ENCODE peak calls at places on chromosomes 6 and 20, in four cellular contexts. One of them, this sample, is unnamed.

GRCh38 chr6:75207211-75207984 is 1.5 kb upstream of the COL12A1 start:
- DNase-seq in transverse colon: no peak
- DNase-seq in IMR-90: peak; percentile 42
- DNase-seq in stomach: no peak
- DNase-seq in this sample: peak; percentile 36

GRCh38 chr20:24677626-24678328 is 208.3 kb downstream of the SYNDIG1 start:
- DNase-seq in stomach: no peak
- DNase-seq in IMR-90: no peak
- DNase-seq in transverse colon: no peak
- DNase-seq in this sample: no peak

GRCh38 chr6:12335717-12336116 is 45.6 kb downstream of the EDN1 start:
- DNase-seq in IMR-90: no peak
- DNase-seq in transverse colon: no peak
- DNase-seq in stomach: no peak
- DNase-seq in this sample: no peak

GRCh38 chr6:45495404-45496084 is 117.8 kb upstream of the SUPT3H start:
- DNase-seq in stomach: no peak
- DNase-seq in transverse colon: no peak
- DNase-seq in IMR-90: no peak
- DNase-seq in this sample: no peak

GRCh38 chr6:139751179-139751578 is 376.7 kb upstream of the CITED2 start:
- DNase-seq in IMR-90: peak; percentile 41
- DNase-seq in transverse colon: no peak
- DNase-seq in stomach: no peak
- DNase-seq in this sample: no peak

GRCh38 chr20:33664762-33665144 is 2.0 kb upstream of the ACTL10 start:
- DNase-seq in transverse colon: no peak
- DNase-seq in stomach: no peak
- DNase-seq in IMR-90: no peak
- DNase-seq in this sample: peak; percentile 36

GRCh38 chr6:111478064-111478476 is 4.9 kb downstream of the REV3L start:
- DNase-seq in stomach: no peak
- DNase-seq in transverse colon: no peak
- DNase-seq in IMR-90: peak; percentile 55
- DNase-seq in this sample: no peak

GRCh38 chr20:4808872-4809271 is 87.2 kb downstream of the PRND start:
- DNase-seq in stomach: no peak
- DNase-seq in transverse colon: no peak
- DNase-seq in IMR-90: peak; percentile 21
- DNase-seq in this sample: no peak

GRCh38 chr6:35729349-35729678 is 7.5 kb upstream of the ARMC12 start:
- DNase-seq in transverse colon: no peak
- DNase-seq in stomach: no peak
- DNase-seq in IMR-90: no peak
- DNase-seq in this sample: no peak
- H3K4me3 ChIP-seq in transverse colon: no peak overlapping the region
- H3K4me3 ChIP-seq in stomach: no peak overlapping the region
- H3K4me3 ChIP-seq in IMR-90: no peak overlapping the region
- H3K4me3 ChIP-seq in this sample: no peak overlapping the region

DNA sequence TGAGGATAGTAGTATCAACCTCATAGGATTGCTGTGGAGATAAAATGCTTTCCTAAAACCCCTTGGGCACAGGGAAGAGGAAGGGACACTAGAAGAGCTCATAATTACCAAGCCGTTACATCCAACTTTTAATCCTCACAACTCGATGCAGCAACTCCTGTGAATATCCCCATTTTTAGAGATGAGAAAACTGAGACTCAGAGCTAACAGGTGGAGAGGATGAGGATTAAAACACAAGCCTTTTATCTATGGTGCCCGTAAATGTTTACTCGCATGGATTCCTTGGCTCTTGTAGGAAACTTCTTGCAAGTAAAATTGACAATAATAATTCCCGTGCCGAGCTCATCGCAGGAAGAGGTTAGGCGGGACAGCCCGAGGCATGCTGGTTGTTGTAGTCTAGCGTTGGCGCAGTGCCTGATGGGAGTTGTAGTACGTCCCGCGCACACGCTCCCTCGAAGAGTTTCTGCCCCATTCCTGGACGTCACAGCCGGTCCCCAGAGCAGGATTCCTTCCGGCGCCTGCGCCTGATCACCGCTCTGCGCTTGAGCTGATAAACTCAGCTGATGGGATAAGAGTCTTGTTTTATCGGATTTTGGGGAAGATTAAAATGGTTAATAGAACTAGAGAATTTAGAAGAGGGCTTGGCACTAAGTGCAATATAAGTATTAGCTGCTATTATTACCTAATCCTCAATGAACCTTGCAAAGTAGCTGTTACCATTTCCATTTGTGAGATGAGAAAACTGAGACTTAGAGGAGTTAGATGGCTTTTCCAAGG is 2.8 kb upstream of the UBE2V1 start:
- DNase-seq in IMR-90: peak; percentile 97
- DNase-seq in transverse colon: peak; percentile 98
- DNase-seq in stomach: peak; percentile 99
- DNase-seq in this sample: peak; percentile 98
- TF ChIP-seq POLR2A in IMR-90: no peak
- TF ChIP-seq POLR2A in transverse colon: no peak
- TF ChIP-seq POLR2A in stomach: no peak
- TF ChIP-seq POLR2A in this sample: no peak

DNA sequence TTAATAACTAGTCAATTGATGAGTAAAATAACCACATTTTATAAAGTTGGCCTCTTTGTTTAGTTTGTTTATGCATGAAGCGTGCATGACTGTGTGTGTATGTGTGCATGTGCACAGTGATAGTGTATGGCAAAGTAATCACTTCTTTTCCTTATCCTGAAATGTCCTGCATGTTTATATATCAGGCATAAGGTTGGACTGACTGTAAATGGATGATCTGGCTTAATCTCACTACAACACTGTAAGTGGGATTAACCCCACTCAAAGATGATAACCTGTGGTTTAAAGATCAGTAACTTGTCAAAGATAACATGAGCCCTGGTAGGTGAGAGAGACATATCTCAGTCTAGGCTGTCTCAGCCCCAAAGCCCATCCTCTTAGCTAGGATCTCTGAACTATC is 376.7 kb upstream of the TSHZ2 start:
- DNase-seq in IMR-90: no peak
- DNase-seq in stomach: no peak
- DNase-seq in transverse colon: no peak
- DNase-seq in this sample: no peak
- H3K27ac ChIP-seq in IMR-90: no peak overlapping the region
- H3K27ac ChIP-seq in stomach: no peak overlapping the region
- H3K27ac ChIP-seq in transverse colon: no peak overlapping the region
- H3K27ac ChIP-seq in this sample: no peak overlapping the region

DNA sequence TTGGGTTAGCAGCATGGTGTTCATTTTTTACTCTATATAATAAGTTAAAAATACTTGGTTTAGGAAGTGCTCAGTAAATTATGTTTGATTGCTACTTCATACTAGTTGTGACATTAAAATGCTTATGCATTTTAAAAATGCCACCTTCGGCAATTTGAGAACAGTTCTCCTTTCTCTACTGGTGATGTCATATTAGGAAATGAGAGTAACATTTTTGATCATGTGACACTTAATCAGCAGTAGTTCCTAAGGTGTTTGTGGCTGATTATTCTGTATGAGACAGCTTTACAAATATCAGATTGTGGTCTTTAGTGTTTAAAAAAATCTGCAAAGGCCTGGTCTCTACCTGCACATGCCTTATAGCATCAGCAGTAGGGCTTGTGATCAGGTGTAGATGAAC is 4.4 kb downstream of the GZF1 start:
- DNase-seq in IMR-90: no peak
- DNase-seq in stomach: no peak
- DNase-seq in transverse colon: no peak
- DNase-seq in this sample: no peak
- H3K4me3 ChIP-seq in IMR-90: no peak overlapping the region
- H3K4me3 ChIP-seq in stomach: no peak overlapping the region
- H3K4me3 ChIP-seq in transverse colon: no peak overlapping the region
- H3K4me3 ChIP-seq in this sample: no peak overlapping the region

GRCh38 chr20:46398963-46399362 is 7.5 kb downstream of the ELMO2 start:
- DNase-seq in transverse colon: no peak
- DNase-seq in IMR-90: no peak
- DNase-seq in stomach: no peak
- DNase-seq in this sample: no peak

GRCh38 chr20:46399401-46399800 is 7.0 kb downstream of the ELMO2 start:
- DNase-seq in stomach: no peak
- DNase-seq in transverse colon: no peak
- DNase-seq in IMR-90: no peak
- DNase-seq in this sample: no peak

GRCh38 chr20:46401478-46401860 is 4.9 kb downstream of the ELMO2 start:
- DNase-seq in stomach: no peak
- DNase-seq in IMR-90: no peak
- DNase-seq in transverse colon: no peak
- DNase-seq in this sample: no peak

GRCh38 chr20:46400828-46401477 is 5.5 kb downstream of the ELMO2 start:
- DNase-seq in stomach: no peak
- DNase-seq in transverse colon: no peak
- DNase-seq in IMR-90: peak; percentile 46
- DNase-seq in this sample: no peak

GRCh38 chr20:46400253-46400652 is 6.2 kb downstream of the ELMO2 start:
- DNase-seq in transverse colon: no peak
- DNase-seq in IMR-90: peak; percentile 80
- DNase-seq in stomach: no peak
- DNase-seq in this sample: no peak
- TF ChIP-seq POLR2A in transverse colon: no peak
- TF ChIP-seq POLR2A in IMR-90: no peak
- TF ChIP-seq POLR2A in stomach: no peak
- TF ChIP-seq POLR2A in this sample: no peak

DNA sequence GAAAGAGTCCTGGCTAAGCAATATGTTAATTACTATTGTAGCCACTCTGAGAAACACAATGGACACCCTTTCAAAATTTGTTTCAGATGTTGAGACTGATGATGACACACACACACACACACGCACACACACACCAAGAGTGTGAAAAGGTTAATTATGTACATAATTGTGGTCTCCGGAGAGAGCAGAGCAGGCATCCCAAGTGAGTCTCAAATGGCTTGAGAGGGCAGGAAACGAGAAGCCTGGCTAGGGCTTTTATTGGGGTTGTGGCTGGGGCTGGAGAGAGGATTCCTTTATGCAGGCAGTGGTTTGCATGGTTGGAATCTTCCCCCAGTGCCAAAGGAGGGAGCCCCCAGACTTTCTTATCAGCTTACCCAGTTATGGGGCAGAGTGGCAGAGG is 38.2 kb upstream of the NKX2-4 start:
- DNase-seq in IMR-90: no peak
- DNase-seq in stomach: no peak
- DNase-seq in transverse colon: no peak
- DNase-seq in this sample: no peak
- H3K27ac ChIP-seq in IMR-90: no peak overlapping the region
- H3K27ac ChIP-seq in stomach: no peak overlapping the region
- H3K27ac ChIP-seq in transverse colon: no peak overlapping the region
- H3K27ac ChIP-seq in this sample: no peak overlapping the region

GRCh38 chr6:11227698-11228097 is 4.8 kb downstream of the NEDD9 start:
- DNase-seq in stomach: no peak
- DNase-seq in IMR-90: no peak
- DNase-seq in transverse colon: no peak
- DNase-seq in this sample: no peak
- H3K4me3 ChIP-seq in stomach: peak overlapping the region; percentile 58
- H3K4me3 ChIP-seq in IMR-90: no peak overlapping the region
- H3K4me3 ChIP-seq in transverse colon: no peak overlapping the region
- H3K4me3 ChIP-seq in this sample: no peak overlapping the region

GRCh38 chr6:10529231-10529801 is 8.2 kb downstream of the GCNT2 start:
- DNase-seq in IMR-90: no peak
- DNase-seq in stomach: peak; percentile 71
- DNase-seq in transverse colon: no peak
- DNase-seq in this sample: no peak

GRCh38 chr6:10531942-10532341 is 10.8 kb downstream of the GCNT2 start:
- DNase-seq in IMR-90: no peak
- DNase-seq in stomach: no peak
- DNase-seq in transverse colon: no peak
- DNase-seq in this sample: no peak

GRCh38 chr6:10526156-10526555 is 5.0 kb downstream of the GCNT2 start:
- DNase-seq in stomach: no peak
- DNase-seq in transverse colon: no peak
- DNase-seq in IMR-90: no peak
- DNase-seq in this sample: no peak

GRCh38 chr6:10531513-10531912 is 10.4 kb downstream of the GCNT2 start:
- DNase-seq in IMR-90: no peak
- DNase-seq in stomach: no peak
- DNase-seq in transverse colon: no peak
- DNase-seq in this sample: no peak

GRCh38 chr6:10528170-10528981 is 7.2 kb downstream of the GCNT2 start:
- DNase-seq in stomach: peak; percentile 74
- DNase-seq in IMR-90: peak; percentile 55
- DNase-seq in transverse colon: peak; percentile 67
- DNase-seq in this sample: no peak
- TF ChIP-seq POLR2A in stomach: peak; percentile 65
- TF ChIP-seq POLR2A in IMR-90: no peak
- TF ChIP-seq POLR2A in transverse colon: peak; percentile 57
- TF ChIP-seq POLR2A in this sample: no peak

GRCh38 chr6:13359287-13359686 is 30.9 kb upstream of the TBC1D7 start:
- DNase-seq in IMR-90: no peak
- DNase-seq in stomach: no peak
- DNase-seq in transverse colon: no peak
- DNase-seq in this sample: no peak

GRCh38 chr6:13362432-13362831 is 34.1 kb upstream of the TBC1D7 start:
- DNase-seq in stomach: no peak
- DNase-seq in IMR-90: peak; percentile 92
- DNase-seq in transverse colon: no peak
- DNase-seq in this sample: no peak

GRCh38 chr6:13357551-13358075 is 29.3 kb upstream of the TBC1D7 start:
- DNase-seq in stomach: no peak
- DNase-seq in transverse colon: no peak
- DNase-seq in IMR-90: peak; percentile 77
- DNase-seq in this sample: no peak

GRCh38 chr6:13358486-13358885 is 30.1 kb upstream of the TBC1D7 start:
- DNase-seq in stomach: no peak
- DNase-seq in transverse colon: no peak
- DNase-seq in IMR-90: no peak
- DNase-seq in this sample: no peak

GRCh38 chr6:13360671-13361540 is 32.6 kb upstream of the TBC1D7 start:
- DNase-seq in transverse colon: no peak
- DNase-seq in stomach: no peak
- DNase-seq in IMR-90: no peak
- DNase-seq in this sample: no peak
- H3K27ac ChIP-seq in transverse colon: no peak overlapping the region
- H3K27ac ChIP-seq in stomach: no peak overlapping the region
- H3K27ac ChIP-seq in IMR-90: no peak overlapping the region
- H3K27ac ChIP-seq in this sample: no peak overlapping the region